ENCODE peak calls at places on chromosomes 11 and 22, in nine cellular contexts. X, M, B, U, D, I, Y, A and C are unnamed samples.
A peak's percentile ranks its signal among the peaks of the same experiment; 100 is the strongest.

GRCh38 chr11:114274637-114275036 is 21.6 kb upstream of the NNMT start:
- DNase-seq in X (no peak), M (no peak), B (no peak), U (no peak), D (no peak), I (no peak), Y (no peak), A (no peak), C (no peak)

GRCh38 chr11:118305726-118306125 is 1.2 kb downstream of the CD3E start:
- DNase-seq in X (no peak), M (no peak), B (no peak), U (no peak), D (no peak), I (no peak), Y (no peak), A (no peak), C (no peak)

GRCh38 chr11:129146196-129146595 is 45.9 kb downstream of the ARHGAP32 start:
- DNase-seq in X (no peak), M (peak; percentile 25), B (no peak), U (peak; percentile 62), D (peak; percentile 64), I (no peak), Y (no peak), A (no peak), C (no peak)

GRCh38 chr11:72924568-72925190 is 110.5 kb downstream of the ATG16L2 start:
- DNase-seq in X (no peak), M (peak; percentile 81), B (no peak), U (peak; percentile 65), D (peak; percentile 57), I (no peak), Y (no peak), A (no peak), C (no peak)

GRCh38 chr11:56819916-56820315 is 71.4 kb upstream of the OR9G4 start:
- DNase-seq in X (no peak), M (no peak), B (no peak), U (no peak), D (no peak), I (no peak), Y (no peak), A (no peak), C (no peak)

GRCh38 chr22:36233796-36234195 is 5.5 kb downstream of the APOL2 start:
- DNase-seq in X (no peak), M (no peak), B (no peak), U (no peak), D (peak; percentile 26), I (no peak), Y (no peak), A (no peak), C (no peak)

GRCh38 chr11:112523477-112523876 is 262.8 kb upstream of the PLET1 start:
- DNase-seq in X (no peak), M (peak; percentile 6), B (no peak), U (no peak), D (no peak), I (peak; percentile 68), Y (no peak), A (no peak), C (no peak)

GRCh38 chr11:87265132-87265531 is 227.4 kb downstream of the TMEM135 start:
- DNase-seq in X (no peak), M (peak; percentile 85), B (no peak), U (no peak), D (peak; percentile 71), I (no peak), Y (no peak), A (no peak), C (no peak)

GRCh38 chr11:11396290-11397042 is 43.4 kb upstream of the CSNK2A3 start:
- DNase-seq in X (no peak), M (peak; percentile 87), B (no peak), U (no peak), D (peak; percentile 97), I (no peak), Y (no peak), A (no peak), C (peak; percentile 77)

GRCh38 chr11:74321487-74322188 is 10.2 kb upstream of the P4HA3 start:
- DNase-seq in X (no peak), M (peak; percentile 80), B (no peak), U (peak; percentile 77), D (peak; percentile 65), I (no peak), Y (no peak), A (no peak), C (peak; percentile 32)

DNA sequence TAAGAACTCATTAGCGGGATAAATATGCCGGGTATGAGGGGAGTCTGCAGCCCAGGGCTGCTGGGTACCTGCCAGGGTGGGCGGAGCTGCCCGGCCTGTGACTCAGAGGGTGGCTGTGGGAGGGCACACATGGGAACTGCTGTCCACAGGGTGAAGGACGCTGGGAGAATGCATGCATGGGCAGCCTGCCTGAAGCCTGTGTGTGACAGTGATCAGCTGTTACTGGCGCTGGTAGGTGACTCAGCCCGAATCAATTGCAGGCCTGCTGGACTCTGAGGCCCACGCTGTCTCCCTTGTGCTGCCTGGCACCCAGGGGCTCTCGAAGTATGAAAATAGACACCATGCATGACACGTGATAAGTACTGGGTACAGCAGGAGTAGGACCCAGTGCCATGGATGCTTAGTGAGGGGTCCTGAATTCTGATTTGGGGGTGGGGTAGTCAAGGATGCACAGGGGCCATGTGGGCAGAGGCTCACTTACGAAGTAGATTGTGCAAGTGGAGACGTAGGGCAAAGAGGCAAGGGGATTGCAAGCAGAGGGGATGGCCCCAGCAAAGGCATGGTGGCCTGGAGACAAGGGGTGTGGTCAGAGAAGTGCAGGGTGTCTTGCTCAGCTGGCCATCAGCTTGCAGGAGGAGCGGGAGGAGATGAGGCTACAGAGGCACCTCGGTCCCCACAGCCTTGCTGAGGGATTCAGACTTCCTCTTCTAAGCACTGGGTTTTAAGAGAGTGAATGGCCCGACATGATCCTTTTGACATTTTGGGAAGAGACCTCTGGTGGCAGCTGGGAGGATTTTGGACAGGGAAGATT is 36.5 kb downstream of the GRIK4 start:
- DNase-seq in X (peak; percentile 81), M (peak; percentile 90), B (peak; percentile 98), U (peak; percentile 95), D (peak; percentile 98), I (peak; percentile 94), Y (peak; percentile 70), A (peak; percentile 95), C (peak; percentile 90)
- H3K4me3 ChIP-seq in X (no peak overlapping the region), M (no peak overlapping the region), B (no peak overlapping the region), U (no peak overlapping the region), D (no peak overlapping the region), I (no peak overlapping the region), Y (no peak overlapping the region), A (no peak overlapping the region), C (no peak overlapping the region)

DNA sequence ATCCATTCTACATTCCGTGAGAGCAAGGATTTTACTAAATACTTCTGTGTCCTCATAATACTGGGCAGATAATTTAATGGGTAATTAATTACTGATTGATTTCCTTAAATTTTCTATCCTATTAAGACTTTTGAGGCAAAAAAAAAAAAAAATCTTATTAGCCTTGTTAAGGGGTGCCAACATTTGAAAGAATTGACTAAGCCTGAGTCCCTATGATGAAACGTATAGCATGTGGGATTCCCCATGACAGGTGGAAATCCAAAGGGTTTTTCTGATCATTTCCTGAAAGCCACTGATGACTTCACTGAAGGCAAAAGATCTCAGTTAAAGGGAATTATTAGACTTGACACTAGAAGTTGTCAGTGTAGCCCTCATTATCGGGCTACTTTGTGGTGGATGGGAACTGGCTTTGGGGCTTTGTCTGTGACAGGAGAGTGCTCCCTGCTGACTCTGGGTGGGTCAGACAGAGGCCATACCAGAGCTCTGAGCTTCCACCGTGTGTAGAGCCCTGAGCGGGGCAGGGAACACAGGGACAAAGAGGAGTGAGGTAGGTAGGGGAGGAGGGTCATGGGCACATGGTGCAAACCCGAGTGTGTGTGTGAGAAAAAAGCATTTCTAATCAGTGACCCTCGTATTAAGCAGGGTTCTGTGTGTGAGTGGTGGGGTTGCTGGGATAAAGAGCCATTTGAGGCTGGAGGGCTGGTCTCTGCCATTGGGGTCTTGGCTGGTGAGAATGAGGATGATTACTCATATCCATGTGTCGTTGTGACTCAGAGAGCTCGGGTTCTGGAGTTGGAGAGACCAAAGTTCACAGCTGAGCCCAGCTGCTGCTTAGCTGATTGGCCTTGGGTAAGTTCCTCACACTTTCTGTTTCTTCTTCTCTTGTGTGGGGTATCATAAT is 101.1 kb downstream of the GRIK4 start:
- DNase-seq in X (no peak), M (no peak), B (no peak), U (no peak), D (peak; percentile 67), I (no peak), Y (no peak), A (no peak), C (no peak)
- H3K4me3 ChIP-seq in X (no peak overlapping the region), M (no peak overlapping the region), B (no peak overlapping the region), U (no peak overlapping the region), D (no peak overlapping the region), I (no peak overlapping the region), Y (no peak overlapping the region), A (no peak overlapping the region), C (no peak overlapping the region)

DNA sequence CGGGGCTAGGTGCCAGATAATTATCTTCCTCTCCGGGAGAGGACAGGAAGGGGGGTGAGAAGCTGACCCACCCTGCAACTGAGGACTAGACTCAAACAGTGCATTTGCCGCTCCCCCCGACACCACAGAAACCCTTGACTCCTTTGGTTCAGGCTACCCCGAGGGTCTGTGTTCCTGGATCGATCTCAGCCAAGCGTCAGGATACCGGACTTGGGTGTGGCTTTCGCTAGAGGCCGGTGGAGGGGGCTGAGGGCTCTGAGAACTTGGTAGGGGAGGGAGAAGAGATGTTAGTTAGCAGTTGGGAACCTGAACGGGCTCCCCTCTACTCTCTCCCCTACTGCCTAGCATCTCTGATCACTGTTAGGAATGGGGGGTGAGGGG is 840 bp downstream of the SEZ6L start:
- DNase-seq in X (no peak), M (no peak), B (peak; percentile 40), U (no peak), D (no peak), I (no peak), Y (no peak), A (no peak), C (no peak)
- H3K4me3 ChIP-seq in X (peak overlapping the region; percentile 34), M (no peak overlapping the region), B (no peak overlapping the region), U (no peak overlapping the region), D (no peak overlapping the region), I (peak overlapping the region; percentile 41), Y (peak overlapping the region; percentile 40), A (no peak overlapping the region), C (no peak overlapping the region)

DNA sequence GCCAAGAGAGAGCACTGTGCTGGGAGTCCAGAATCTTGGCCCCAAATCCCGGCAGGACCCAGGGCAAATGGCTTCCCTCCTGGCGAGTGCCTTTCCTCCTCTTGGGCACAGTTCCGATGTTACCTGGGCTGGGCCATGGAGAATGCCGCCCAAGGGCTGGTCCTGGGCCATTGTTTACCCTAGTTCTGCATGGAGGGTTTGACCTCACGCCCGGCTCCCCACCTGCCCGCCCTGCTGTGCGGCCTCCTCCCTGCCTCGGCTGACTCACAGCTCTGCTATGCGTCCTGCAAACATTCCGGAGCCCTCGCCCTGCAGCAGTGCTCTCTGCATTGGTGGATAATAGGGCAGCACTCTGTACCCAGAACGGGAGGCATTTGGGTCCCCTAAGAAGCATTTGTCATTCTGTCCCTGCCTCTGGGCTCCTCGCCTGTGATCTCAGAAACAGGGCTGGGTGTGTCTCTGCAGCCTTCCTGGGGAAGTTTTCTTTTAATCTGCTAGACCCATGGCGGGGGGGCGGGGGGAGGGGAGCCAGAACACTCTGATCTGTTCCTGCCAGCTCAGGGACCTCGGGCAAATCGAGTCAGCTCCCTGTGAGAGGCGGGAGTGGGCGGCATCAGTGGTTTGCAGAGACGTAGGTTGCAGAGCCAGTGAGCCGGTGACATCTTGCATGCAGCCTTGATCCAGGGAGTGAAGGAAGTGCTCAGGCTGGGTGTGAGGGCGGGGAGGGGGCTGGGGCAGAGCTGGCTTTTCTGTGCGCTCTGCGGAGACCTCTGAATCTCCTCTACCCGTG is 32.9 kb upstream of the SMIM38 start:
- DNase-seq in X (peak; percentile 96), M (peak; percentile 69), B (peak; percentile 92), U (peak; percentile 100), D (peak; percentile 70), I (no peak), Y (peak; percentile 94), A (no peak), C (no peak)
- H3K4me3 ChIP-seq in X (no peak overlapping the region), M (no peak overlapping the region), B (no peak overlapping the region), U (peak overlapping the region; percentile 41), D (no peak overlapping the region), I (no peak overlapping the region), Y (peak overlapping the region; percentile 8), A (no peak overlapping the region), C (no peak overlapping the region)